ENCODE peak calls at places on chromosomes 16 and 17, in nine cellular contexts. P, V, N, O, L, D, M, A and Z are unnamed samples.

GRCh38 chr17:8082312-8082711 is 5.2 kb downstream of the ALOX12B start:
- DNase-seq in N (no peak), L (no peak), P (no peak), V (no peak), O (no peak), A (no peak), D (no peak), M (no peak), Z (no peak)

GRCh38 chr17:56982312-56982711 is 4.4 kb downstream of the SCPEP1 start:
- DNase-seq in O (peak; percentile 53), M (no peak), L (no peak), N (no peak), V (no peak), A (no peak), P (no peak), D (no peak), Z (no peak)

GRCh38 chr17:32769846-32770245 is 107.1 kb downstream of the MYO1D start:
- DNase-seq in N (no peak), P (peak; percentile 16), D (no peak), M (no peak), A (no peak), O (no peak), L (peak; percentile 20), V (no peak), Z (peak; percentile 11)

GRCh38 chr16:14202697-14203096 is 131.6 kb downstream of the MRTFB start:
- DNase-seq in L (no peak), O (no peak), A (no peak), M (no peak), N (no peak), D (no peak), V (no peak), P (peak; percentile 15), Z (peak; percentile 22)

GRCh38 chr17:6508519-6509294 is 47.6 kb downstream of the PITPNM3 start:
- DNase-seq in M (no peak), O (no peak), A (no peak), P (no peak), V (peak; percentile 41), L (no peak), N (no peak), D (peak; percentile 75), Z (no peak)

GRCh38 chr17:19781488-19782458 is 33.7 kb upstream of the ALDH3A1 start:
- DNase-seq in L (no peak), V (no peak), M (no peak), P (no peak), A (no peak), D (no peak), N (no peak), O (no peak), Z (no peak)

GRCh38 chr16:58399718-58400633 is 7.7 kb downstream of the GINS3 start:
- DNase-seq in D (no peak), M (no peak), A (no peak), V (no peak), N (no peak), O (no peak), L (no peak), P (no peak), Z (no peak)

GRCh38 chr17:73690581-73691135 is 46.4 kb upstream of the SDK2 start:
- DNase-seq in D (peak; percentile 42), P (no peak), O (peak; percentile 13), L (peak; percentile 22), N (no peak), V (no peak), M (no peak), A (no peak), Z (no peak)

GRCh38 chr16:72739577-72739976 is 308.4 kb downstream of the ZFHX3 start:
- DNase-seq in A (no peak), P (no peak), D (no peak), N (no peak), O (no peak), M (no peak), V (no peak), L (no peak), Z (peak; percentile 21)

GRCh38 chr17:75856062-75856681 is 1.0 kb upstream of the WBP2 start:
- DNase-seq in M (no peak), N (no peak), A (no peak), O (no peak), P (peak; percentile 54), D (no peak), V (no peak), L (peak; percentile 67), Z (no peak)

GRCh38 chr17:4998027-4998665 is 396 bp downstream of the KIF1C start:
- DNase-seq in V (peak; percentile 67), A (peak; percentile 77), O (no peak), D (peak; percentile 47), M (peak; percentile 33), N (no peak), P (peak; percentile 60), L (peak; percentile 36), Z (no peak)

GRCh38 chr16:54538241-54538640 is 251.7 kb upstream of the IRX3 start:
- DNase-seq in M (no peak), A (no peak), N (no peak), D (no peak), L (no peak), V (no peak), P (no peak), O (no peak), Z (no peak)
- TF ChIP-seq CTCF in M (no peak), A (no peak), N (no peak), D (no peak), L (no peak), V (no peak), P (no peak), O (no peak), Z (no peak)

DNA sequence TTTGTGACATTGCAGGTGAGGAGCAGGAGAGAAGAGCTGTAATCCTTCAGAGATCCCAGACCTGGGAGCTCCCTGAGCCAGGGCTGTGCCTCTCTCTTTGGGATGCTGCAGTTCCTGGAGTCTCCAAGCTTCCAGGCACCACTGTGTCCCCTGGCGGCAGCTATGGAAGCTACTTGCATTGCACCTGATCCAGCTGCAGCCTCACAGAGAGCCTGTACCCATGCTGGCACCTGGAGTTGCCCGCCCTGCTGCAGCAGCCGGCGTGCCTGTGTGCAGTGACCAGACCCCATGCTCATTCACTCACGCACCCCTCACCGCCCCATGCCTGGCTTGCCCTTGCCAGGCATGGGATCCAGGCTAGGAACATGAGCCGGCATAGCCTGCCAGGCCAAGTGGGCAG is 51.8 kb upstream of the MED9 start:
- DNase-seq in O (no peak), V (no peak), N (no peak), A (no peak), P (no peak), L (no peak), M (no peak), D (no peak), Z (no peak)
- H3K4me3 ChIP-seq in O (no peak overlapping the region), V (no peak overlapping the region), N (no peak overlapping the region), A (no peak overlapping the region), P (no peak overlapping the region), L (no peak overlapping the region), M (no peak overlapping the region), D (no peak overlapping the region), Z (no peak overlapping the region)

DNA sequence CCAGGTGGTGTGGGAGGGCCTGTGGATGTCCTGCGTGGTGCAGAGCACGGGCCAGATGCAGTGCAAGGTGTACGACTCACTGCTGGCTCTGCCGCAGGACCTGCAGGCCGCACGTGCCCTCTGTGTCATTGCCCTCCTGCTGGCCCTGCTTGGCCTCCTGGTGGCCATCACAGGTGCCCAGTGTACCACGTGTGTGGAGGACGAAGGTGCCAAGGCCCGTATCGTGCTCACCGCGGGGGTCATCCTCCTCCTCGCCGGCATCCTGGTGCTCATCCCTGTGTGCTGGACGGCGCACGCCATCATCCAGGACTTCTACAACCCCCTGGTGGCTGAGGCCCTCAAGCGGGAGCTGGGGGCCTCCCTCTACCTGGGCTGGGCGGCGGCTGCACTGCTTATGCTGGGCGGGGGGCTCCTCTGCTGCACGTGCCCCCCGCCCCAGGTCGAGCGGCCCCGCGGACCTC is 798 bp downstream of the CLDN9 start:
- DNase-seq in L (no peak), V (no peak), M (no peak), N (no peak), P (no peak), A (no peak), D (no peak), O (no peak), Z (no peak)
- TF ChIP-seq CTCF in L (no peak), V (no peak), M (no peak), N (peak; percentile 2), P (no peak), A (no peak), D (no peak), O (no peak), Z (no peak)

DNA sequence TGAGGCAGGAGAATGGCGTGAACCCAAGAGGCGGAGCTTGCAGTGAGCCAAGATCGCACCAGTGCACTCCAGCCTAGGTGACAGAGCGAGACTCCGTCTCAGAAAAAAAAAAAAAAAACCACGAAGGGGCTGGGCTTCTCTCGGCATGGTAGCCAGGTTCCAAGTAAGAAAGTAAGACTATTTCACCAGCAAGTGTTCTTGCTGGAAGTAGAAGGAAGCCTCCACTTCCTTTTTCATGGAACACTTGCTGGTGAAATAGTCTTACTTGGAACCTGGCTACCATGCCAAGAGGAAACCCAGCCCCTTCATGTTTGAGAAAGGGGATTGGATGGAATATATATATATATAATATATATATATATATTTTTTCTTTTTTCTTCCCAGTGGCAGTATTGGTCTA is 7.1 kb upstream of the N4BP1 start:
- DNase-seq in N (no peak), P (no peak), D (no peak), V (no peak), A (no peak), O (no peak), M (no peak), L (no peak), Z (no peak)
- H3K4me3 ChIP-seq in N (no peak overlapping the region), P (no peak overlapping the region), D (no peak overlapping the region), V (no peak overlapping the region), A (no peak overlapping the region), O (no peak overlapping the region), M (no peak overlapping the region), L (no peak overlapping the region), Z (no peak overlapping the region)

DNA sequence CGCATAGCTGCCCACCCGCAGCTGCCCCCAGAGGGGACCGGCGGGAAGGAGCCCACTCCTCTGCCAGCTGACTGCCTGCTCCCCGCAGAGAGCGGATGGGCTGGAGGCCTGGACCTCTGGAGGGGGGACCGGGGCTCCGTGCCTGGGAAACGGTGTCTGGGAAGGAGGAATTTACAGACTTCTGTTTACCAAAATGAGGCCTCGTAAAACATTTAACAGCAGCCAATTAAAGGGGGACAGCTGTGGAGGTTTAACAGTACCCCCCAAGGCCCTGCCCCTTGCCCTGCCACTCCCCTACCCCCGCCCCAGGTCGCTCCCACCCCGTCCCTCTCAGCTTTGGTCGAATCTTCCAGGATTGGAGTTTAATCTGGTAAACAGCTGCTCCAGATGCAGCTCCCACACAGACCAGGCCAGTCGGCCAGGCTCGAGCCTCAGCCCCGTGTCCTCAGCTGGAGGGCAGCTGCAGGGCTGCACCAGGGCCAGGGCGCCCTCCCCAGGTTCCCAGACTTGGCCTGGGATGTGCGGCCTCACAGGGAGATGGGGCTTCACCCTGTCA is 41.1 kb downstream of the BAHCC1 start:
- DNase-seq in O (no peak), P (peak; percentile 28), A (no peak), M (peak; percentile 76), D (no peak), N (no peak), V (no peak), L (no peak), Z (no peak)
- TF ChIP-seq CTCF in O (no peak), P (no peak), A (no peak), M (no peak), D (peak; percentile 25), N (no peak), V (no peak), L (no peak), Z (no peak)